ENCODE peak calls at places on chromosomes 7 and 10, in seven cellular contexts. E is lower lobe of right lung; Z is neuronal stem cell; V is DND-41; K is CD8-positive, alpha-beta T cell; D is thyroid gland; J is iPS DF 6.9. R is an unnamed sample. For H3K4me1, the result is how much of the 10 kb centered on the place peaks cover.

GRCh38 chr7:128206017-128206746 is 34.9 kb upstream of the LEP start:
- DNase-seq in D (no peak), Z (no peak), J (no peak), V (no peak), E (no peak), K (no peak), R (no peak)

GRCh38 chr7:121473645-121474300 is 77.7 kb upstream of the FAM3C start:
- DNase-seq in K (no peak), E (no peak), D (no peak), Z (no peak), V (no peak), J (no peak), R (no peak)

GRCh38 chr7:39888171-39888853 is 61.7 kb upstream of the CDK13 start:
- DNase-seq in E (no peak), Z (no peak), J (no peak), D (no peak), V (no peak), K (no peak), R (no peak)

GRCh38 chr7:99504281-99504602 is 220 bp upstream of the ZKSCAN5 start:
- DNase-seq in Z (no peak), E (no peak), V (peak), K (no peak), D (no peak), J (peak), R (no peak)

GRCh38 chr10:92419740-92420553 is 129.0 kb downstream of the MARCHF5 start:
- DNase-seq in Z (no peak), E (peak), V (no peak), K (no peak), J (peak), D (peak), R (no peak)

GRCh38 chr7:7923818-7924217 is 44.8 kb upstream of the GLCCI1 start:
- DNase-seq in V (no peak), E (no peak), J (no peak), Z (no peak), K (no peak), D (no peak), R (no peak)

GRCh38 chr10:5243521-5243987 is 46.9 kb downstream of the AKR1C4 start:
- DNase-seq in V (no peak), E (no peak), Z (no peak), J (no peak), D (no peak), K (no peak), R (no peak)

GRCh38 chr7:156650042-156650441 is 9.5 kb downstream of the RNF32 start:
- DNase-seq in E (no peak), K (no peak), V (no peak), D (peak), Z (no peak), J (no peak), R (no peak)

GRCh38 chr7:151243411-151244155 is 4.9 kb downstream of the SMARCD3 start:
- DNase-seq in Z (peak), V (peak), D (peak), E (peak), J (no peak), K (no peak), R (no peak)

GRCh38 chr7:151244871-151245346 is 3.6 kb downstream of the SMARCD3 start:
- DNase-seq in V (no peak), E (peak), K (no peak), D (no peak), Z (no peak), J (no peak), R (no peak)

GRCh38 chr7:151245360-151246160 is 2.9 kb downstream of the SMARCD3 start:
- DNase-seq in K (peak), J (no peak), E (peak), D (peak), Z (peak), V (peak), R (peak)

GRCh38 chr7:151243045-151243349 is 5.5 kb downstream of the SMARCD3 start:
- DNase-seq in Z (no peak), D (no peak), V (no peak), E (no peak), K (no peak), J (no peak), R (no peak)

GRCh38 chr7:151244156-151244870 is 4.2 kb downstream of the SMARCD3 start:
- DNase-seq in D (peak), E (peak), Z (peak), K (no peak), V (peak), J (no peak), R (peak)
- H3K4me1 ChIP-seq in D (half or more), E (half or more), Z (under half), K (under half), V (half or more), J (under half), R (under half)

GRCh38 chr7:134779741-134780065 is 269 bp downstream of the CALD1 start:
- DNase-seq in K (no peak), D (peak), J (no peak), V (no peak), E (no peak), Z (no peak), R (no peak)
- H3K4me3 ChIP-seq in K (no peak), D (peak), J (peak), V (no peak), E (peak), Z (peak), R (no peak)

DNA sequence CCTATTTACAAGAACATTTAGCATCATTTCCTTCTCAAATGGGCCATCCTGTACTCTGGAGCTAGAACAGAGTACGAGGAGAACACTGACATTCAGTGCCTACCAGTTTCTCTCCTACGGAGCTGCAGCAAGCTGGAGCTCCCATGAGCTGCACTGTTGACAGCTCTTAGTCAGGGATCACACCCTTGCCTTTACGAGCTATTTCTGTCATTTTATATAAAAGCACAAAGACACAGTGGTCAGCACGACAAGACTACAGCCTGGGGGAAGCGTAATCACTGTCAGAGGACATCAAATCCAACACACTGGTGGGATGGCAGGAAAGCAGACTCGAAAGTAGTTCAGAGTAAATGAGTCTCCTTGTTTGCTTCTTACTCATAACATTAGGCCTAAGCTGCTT is 2.7 kb downstream of the CDCA7L start:
- DNase-seq in E (no peak), D (no peak), Z (no peak), J (no peak), V (no peak), K (no peak), R (no peak)
- H3K4me1 ChIP-seq in E (under half), D (half or more), Z (under half), J (under half), V (under half), K (under half), R (under half)

GRCh38 chr7:50781894-50782293 is 802 bp downstream of the GRB10 start:
- DNase-seq in V (no peak), Z (no peak), K (no peak), D (peak), E (no peak), J (no peak), R (no peak)
- H3K4me3 ChIP-seq in V (no peak), Z (peak), K (peak), D (no peak), E (peak), J (peak), R (no peak)

GRCh38 chr7:116426428-116427156 is 72.9 kb upstream of the CAV2 start:
- DNase-seq in Z (no peak), E (no peak), D (no peak), K (no peak), J (no peak), V (no peak), R (no peak)

GRCh38 chr7:116432517-116432916 is 67.0 kb upstream of the CAV2 start:
- DNase-seq in J (no peak), K (no peak), V (no peak), D (no peak), E (no peak), Z (no peak), R (no peak)

GRCh38 chr7:116433246-116433645 is 66.3 kb upstream of the CAV2 start:
- DNase-seq in E (no peak), K (no peak), J (no peak), D (no peak), V (no peak), Z (no peak), R (no peak)

GRCh38 chr7:116431783-116432182 is 67.8 kb upstream of the CAV2 start:
- DNase-seq in V (no peak), D (no peak), E (no peak), Z (no peak), K (no peak), J (no peak), R (no peak)

DNA sequence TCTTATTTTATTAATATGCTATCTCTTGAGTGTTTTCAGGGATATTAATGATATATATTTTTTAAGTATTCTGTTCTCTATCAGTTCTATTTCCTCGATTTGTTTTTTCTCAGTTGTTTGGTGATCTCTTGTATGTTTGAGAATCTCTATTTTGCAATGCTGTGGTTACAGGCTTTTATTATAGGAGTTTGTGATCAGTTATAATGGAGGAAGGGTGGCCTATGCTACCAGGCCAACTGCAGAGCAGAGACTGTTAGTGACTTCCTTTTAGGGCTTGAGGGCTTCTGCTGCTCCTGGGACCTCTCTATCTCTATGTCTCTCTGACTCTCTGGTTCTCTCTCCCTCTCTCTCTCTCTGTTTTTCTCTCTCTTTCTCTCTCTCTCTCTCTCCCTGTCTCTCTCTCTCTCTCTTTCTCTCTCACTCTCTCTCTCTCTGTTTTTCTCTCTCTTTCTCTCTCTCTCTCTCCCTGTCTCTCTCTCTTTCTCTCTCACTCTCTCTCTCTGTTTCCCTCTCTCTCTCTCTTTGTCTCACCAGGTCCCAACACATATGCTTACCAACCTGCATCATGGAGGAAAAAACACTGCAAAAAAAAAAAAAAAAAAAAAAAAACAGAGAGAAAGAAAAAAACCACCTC is 69.4 kb upstream of the CAV2 start:
- DNase-seq in V (no peak), D (no peak), J (no peak), K (no peak), E (no peak), Z (no peak), R (no peak)
- H3K4me1 ChIP-seq in V (under half), D (under half), J (under half), K (under half), E (under half), Z (under half), R (under half)

GRCh38 chr10:100654835-100655759 is 90.3 kb upstream of the PAX2 start:
- DNase-seq in J (no peak), D (no peak), Z (no peak), K (no peak), E (no peak), V (peak), R (no peak)

GRCh38 chr10:100652406-100653130 is 92.8 kb upstream of the PAX2 start:
- DNase-seq in E (no peak), J (no peak), Z (no peak), V (no peak), D (no peak), K (no peak), R (no peak)

GRCh38 chr10:100653238-100653956 is 92.0 kb upstream of the PAX2 start:
- DNase-seq in V (no peak), E (no peak), Z (no peak), K (no peak), D (no peak), J (no peak), R (no peak)

GRCh38 chr10:100655760-100656421 is 89.5 kb upstream of the PAX2 start:
- DNase-seq in V (no peak), K (no peak), J (no peak), E (no peak), D (peak), Z (no peak), R (no peak)

DNA sequence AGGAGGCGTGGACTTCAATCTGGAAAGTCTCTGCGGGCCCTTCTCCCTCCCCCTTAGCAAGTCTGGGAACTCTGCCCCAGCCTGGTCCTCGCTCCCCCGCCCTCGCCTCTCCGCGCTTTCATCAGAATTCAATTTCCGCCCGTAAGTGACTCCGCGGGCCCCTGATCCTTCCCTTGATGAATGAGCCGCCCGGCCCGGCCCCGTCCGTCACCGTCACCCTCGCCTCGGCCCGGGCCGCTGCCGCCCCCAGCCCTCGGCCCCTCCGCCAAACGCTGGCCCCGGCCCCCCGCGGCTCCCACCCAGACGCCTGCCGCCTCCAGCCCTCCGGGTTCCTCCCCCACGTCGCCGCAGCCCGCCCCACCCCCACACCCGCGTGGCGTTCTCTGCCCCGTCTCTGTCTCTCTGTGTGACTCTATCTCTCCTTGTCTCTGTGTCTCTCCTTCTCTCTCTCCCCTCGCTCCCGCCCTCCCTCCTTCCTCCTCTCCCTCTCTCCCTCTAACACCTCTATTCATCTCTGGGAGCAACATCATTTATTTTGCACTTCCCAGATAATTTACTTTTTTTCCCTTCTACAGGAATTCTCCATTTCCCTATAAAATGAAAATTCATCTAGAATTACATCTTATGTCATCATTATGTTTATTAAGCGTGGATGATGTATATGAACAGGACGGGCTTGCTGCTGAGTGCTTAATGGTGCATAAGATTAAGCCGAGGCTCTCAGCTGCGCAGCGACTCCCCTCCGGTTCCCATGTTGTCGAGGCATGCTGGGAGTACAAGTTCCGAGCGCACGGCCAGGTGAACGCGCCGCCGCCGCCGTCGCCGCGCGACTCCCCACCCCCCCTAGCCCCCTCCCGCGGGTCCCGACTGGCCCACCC is 91.2 kb upstream of the PAX2 start:
- DNase-seq in Z (no peak), K (no peak), E (no peak), D (no peak), V (peak), J (no peak), R (no peak)
- H3K4me3 ChIP-seq in Z (peak), K (peak), E (peak), D (no peak), V (no peak), J (peak), R (peak)

GRCh38 chr10:124652200-124652599 is 92.0 kb downstream of the FAM53B start:
- DNase-seq in J (no peak), D (no peak), V (no peak), Z (no peak), K (no peak), E (no peak), R (no peak)
- H3K4me1 ChIP-seq in J (under half), D (half or more), V (half or more), Z (under half), K (half or more), E (half or more), R (half or more)

GRCh38 chr10:37831495-37832333 is 25.7 kb downstream of the ZNF248 start:
- DNase-seq in J (no peak), E (no peak), V (no peak), K (no peak), D (no peak), Z (no peak), R (no peak)
- H3K4me3 ChIP-seq in J (no peak), E (no peak), V (no peak), K (no peak), D (no peak), Z (no peak), R (peak)

GRCh38 chr7:55570218-55570873 is 2.0 kb downstream of the VOPP1 start:
- DNase-seq in V (no peak), J (no peak), K (no peak), D (no peak), E (no peak), Z (no peak), R (no peak)
- H3K4me1 ChIP-seq in V (half or more), J (under half), K (half or more), D (under half), E (half or more), Z (under half), R (half or more)

DNA sequence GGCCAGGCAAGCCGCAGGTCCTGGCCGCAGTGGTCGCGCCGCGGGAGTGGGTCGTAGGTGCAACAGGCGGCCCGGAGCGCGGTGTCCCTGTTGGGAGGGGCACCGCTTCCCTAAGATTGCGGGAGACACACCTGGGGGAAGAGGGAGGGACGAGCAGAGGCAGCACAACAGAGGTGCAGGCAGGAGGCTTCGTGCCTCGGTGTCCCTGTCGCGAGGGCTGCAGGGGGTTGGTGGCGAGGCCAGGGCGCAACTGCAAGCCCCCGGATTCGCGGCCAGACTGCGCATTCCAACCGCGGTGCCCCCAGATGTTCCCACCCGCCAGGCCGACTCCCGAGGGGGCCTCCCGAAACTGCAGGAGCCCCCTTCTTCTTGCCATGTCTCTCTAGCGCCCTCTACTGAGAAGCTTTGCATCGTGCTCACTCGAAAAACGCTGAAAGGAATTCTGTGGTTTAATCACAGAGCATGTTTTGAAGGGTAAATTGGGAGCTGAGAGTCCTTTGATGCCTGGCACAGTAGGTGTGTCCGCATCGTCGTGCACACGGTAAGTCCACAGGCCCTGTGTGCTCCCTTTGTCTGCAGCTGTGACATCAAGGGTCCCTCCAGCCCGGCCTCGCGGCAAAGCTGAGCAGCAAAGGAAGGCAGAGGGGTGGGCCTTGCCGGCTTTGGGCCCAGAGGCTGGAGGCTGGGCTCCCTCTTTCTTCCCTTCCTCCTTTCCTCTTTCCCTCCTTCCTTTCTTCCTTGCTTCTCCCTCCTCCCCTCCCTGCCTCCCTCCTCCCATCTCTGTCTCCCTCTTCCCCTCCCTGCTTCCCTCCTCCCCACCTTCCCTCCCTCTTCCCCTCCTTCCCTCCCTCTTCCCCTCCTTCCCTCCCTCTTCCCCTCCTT is 6.2 kb upstream of the MBL2 start:
- DNase-seq in D (no peak), E (no peak), Z (no peak), J (peak), V (no peak), K (no peak), R (no peak)
- H3K4me3 ChIP-seq in D (no peak), E (no peak), Z (no peak), J (no peak), V (no peak), K (no peak), R (no peak)